ENCODE peak calls at places on chromosomes 13 and 19, in nine cellular contexts. One of them, this sample, is unnamed.

GRCh38 chr13:95112883-95113282 is 188.4 kb downstream of the ABCC4 start:
- DNase-seq in heart left ventricle: no peak
- DNase-seq in activated CD8-positive, alpha-beta T cell treated with anti-CD3 and anti-CD28 coated beads for 36 hours: no peak
- DNase-seq in AG10803: no peak
- DNase-seq in AG04449: no peak
- DNase-seq in cardiac fibroblast: no peak
- DNase-seq in right atrium auricular region: no peak
- DNase-seq in endothelial cell: no peak
- DNase-seq in OCI-LY7: no peak
- DNase-seq in this sample: no peak

GRCh38 chr13:83867708-83868107 is 14.6 kb downstream of the SLITRK1 start:
- DNase-seq in heart left ventricle: no peak
- DNase-seq in activated CD8-positive, alpha-beta T cell treated with anti-CD3 and anti-CD28 coated beads for 36 hours: no peak
- DNase-seq in AG10803: no peak
- DNase-seq in AG04449: no peak
- DNase-seq in cardiac fibroblast: no peak
- DNase-seq in right atrium auricular region: no peak
- DNase-seq in endothelial cell: no peak
- DNase-seq in OCI-LY7: no peak
- DNase-seq in this sample: no peak

GRCh38 chr13:74056829-74057564 is 77.2 kb downstream of the KLF12 start:
- DNase-seq in heart left ventricle: peak
- DNase-seq in activated CD8-positive, alpha-beta T cell treated with anti-CD3 and anti-CD28 coated beads for 36 hours: no peak
- DNase-seq in AG10803: no peak
- DNase-seq in AG04449: no peak
- DNase-seq in cardiac fibroblast: no peak
- DNase-seq in right atrium auricular region: peak
- DNase-seq in endothelial cell: no peak
- DNase-seq in OCI-LY7: no peak
- DNase-seq in this sample: no peak

GRCh38 chr19:17794731-17795494 is at the start of gene B3GNT3:
- DNase-seq in heart left ventricle: no peak
- DNase-seq in activated CD8-positive, alpha-beta T cell treated with anti-CD3 and anti-CD28 coated beads for 36 hours: no peak
- DNase-seq in AG10803: no peak
- DNase-seq in AG04449: no peak
- DNase-seq in cardiac fibroblast: peak
- DNase-seq in right atrium auricular region: no peak
- DNase-seq in endothelial cell: peak
- DNase-seq in OCI-LY7: no peak
- DNase-seq in this sample: no peak

GRCh38 chr19:16896913-16897571 is 8.2 kb downstream of the F2RL3 start:
- DNase-seq in heart left ventricle: peak
- DNase-seq in activated CD8-positive, alpha-beta T cell treated with anti-CD3 and anti-CD28 coated beads for 36 hours: peak
- DNase-seq in AG10803: peak
- DNase-seq in AG04449: peak
- DNase-seq in cardiac fibroblast: peak
- DNase-seq in right atrium auricular region: peak
- DNase-seq in endothelial cell: peak
- DNase-seq in OCI-LY7: peak
- DNase-seq in this sample: peak

GRCh38 chr19:19459707-19460251 is 54.3 kb downstream of the GATAD2A start:
- DNase-seq in heart left ventricle: peak
- DNase-seq in activated CD8-positive, alpha-beta T cell treated with anti-CD3 and anti-CD28 coated beads for 36 hours: peak
- DNase-seq in AG10803: peak
- DNase-seq in AG04449: no peak
- DNase-seq in cardiac fibroblast: peak
- DNase-seq in right atrium auricular region: peak
- DNase-seq in endothelial cell: no peak
- DNase-seq in OCI-LY7: peak
- DNase-seq in this sample: no peak

GRCh38 chr19:13262450-13262849 is 112.2 kb downstream of the IER2 start:
- DNase-seq in heart left ventricle: no peak
- DNase-seq in activated CD8-positive, alpha-beta T cell treated with anti-CD3 and anti-CD28 coated beads for 36 hours: no peak
- DNase-seq in AG10803: peak
- DNase-seq in AG04449: no peak
- DNase-seq in cardiac fibroblast: peak
- DNase-seq in right atrium auricular region: no peak
- DNase-seq in endothelial cell: no peak
- DNase-seq in OCI-LY7: peak
- DNase-seq in this sample: peak

GRCh38 chr19:23817519-23817918 is 58.8 kb upstream of the ZNF681 start:
- DNase-seq in heart left ventricle: no peak
- DNase-seq in activated CD8-positive, alpha-beta T cell treated with anti-CD3 and anti-CD28 coated beads for 36 hours: peak
- DNase-seq in AG10803: no peak
- DNase-seq in AG04449: no peak
- DNase-seq in cardiac fibroblast: no peak
- DNase-seq in right atrium auricular region: no peak
- DNase-seq in endothelial cell: no peak
- DNase-seq in OCI-LY7: peak
- DNase-seq in this sample: no peak

GRCh38 chr13:51837016-51837415 is 8.0 kb downstream of the TMEM272 start:
- DNase-seq in heart left ventricle: no peak
- DNase-seq in activated CD8-positive, alpha-beta T cell treated with anti-CD3 and anti-CD28 coated beads for 36 hours: no peak
- DNase-seq in AG10803: no peak
- DNase-seq in AG04449: no peak
- DNase-seq in cardiac fibroblast: no peak
- DNase-seq in right atrium auricular region: no peak
- DNase-seq in endothelial cell: no peak
- DNase-seq in OCI-LY7: no peak
- DNase-seq in this sample: no peak

GRCh38 chr13:29947839-29948238 is 97.4 kb upstream of the UBL3 start:
- DNase-seq in heart left ventricle: no peak
- DNase-seq in activated CD8-positive, alpha-beta T cell treated with anti-CD3 and anti-CD28 coated beads for 36 hours: no peak
- DNase-seq in AG10803: no peak
- DNase-seq in AG04449: no peak
- DNase-seq in cardiac fibroblast: no peak
- DNase-seq in right atrium auricular region: no peak
- DNase-seq in endothelial cell: no peak
- DNase-seq in OCI-LY7: no peak
- DNase-seq in this sample: no peak

GRCh38 chr13:34719060-34719875 is 222.8 kb upstream of the NBEA start:
- DNase-seq in heart left ventricle: no peak
- DNase-seq in activated CD8-positive, alpha-beta T cell treated with anti-CD3 and anti-CD28 coated beads for 36 hours: no peak
- DNase-seq in AG10803: no peak
- DNase-seq in AG04449: no peak
- DNase-seq in cardiac fibroblast: no peak
- DNase-seq in right atrium auricular region: no peak
- DNase-seq in endothelial cell: no peak
- DNase-seq in OCI-LY7: no peak
- DNase-seq in this sample: no peak

GRCh38 chr13:36345438-36346221 is 564 bp downstream of the SPART start:
- DNase-seq in heart left ventricle: peak
- DNase-seq in activated CD8-positive, alpha-beta T cell treated with anti-CD3 and anti-CD28 coated beads for 36 hours: peak
- DNase-seq in AG10803: peak
- DNase-seq in AG04449: no peak
- DNase-seq in cardiac fibroblast: peak
- DNase-seq in right atrium auricular region: peak
- DNase-seq in endothelial cell: peak
- DNase-seq in OCI-LY7: no peak
- DNase-seq in this sample: no peak

DNA sequence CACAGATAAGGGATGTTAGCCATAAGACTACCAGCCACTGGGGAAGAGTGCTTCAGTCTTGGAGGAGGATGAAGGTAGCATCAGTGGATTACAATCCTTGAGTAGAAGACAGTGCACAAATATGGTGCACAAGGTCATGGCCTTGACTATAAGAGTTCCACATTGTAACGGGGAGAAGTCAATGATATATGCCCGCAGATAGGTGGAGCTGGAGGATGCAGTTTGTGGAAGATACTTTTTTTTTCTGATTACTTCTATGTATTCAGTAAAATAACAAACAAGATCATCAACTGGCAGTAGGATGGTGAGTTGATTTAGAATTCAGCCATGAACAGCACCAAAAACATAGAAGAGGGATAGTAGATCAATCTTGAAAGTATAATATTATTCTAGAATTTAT is 926.8 kb upstream of the MIR17HG start:
- DNase-seq in heart left ventricle: no peak
- DNase-seq in activated CD8-positive, alpha-beta T cell treated with anti-CD3 and anti-CD28 coated beads for 36 hours: no peak
- DNase-seq in AG10803: no peak
- DNase-seq in AG04449: no peak
- DNase-seq in cardiac fibroblast: peak
- DNase-seq in right atrium auricular region: no peak
- DNase-seq in endothelial cell: no peak
- DNase-seq in OCI-LY7: no peak
- DNase-seq in this sample: no peak
- TF ChIP-seq CTCF in heart left ventricle: no peak
- TF ChIP-seq CTCF in activated CD8-positive, alpha-beta T cell treated with anti-CD3 and anti-CD28 coated beads for 36 hours: no peak
- TF ChIP-seq CTCF in AG10803: peak
- TF ChIP-seq CTCF in AG04449: peak
- TF ChIP-seq CTCF in cardiac fibroblast: peak
- TF ChIP-seq CTCF in right atrium auricular region: no peak
- TF ChIP-seq CTCF in endothelial cell: no peak
- TF ChIP-seq CTCF in OCI-LY7: peak
- TF ChIP-seq CTCF in this sample: no peak

GRCh38 chr13:99446242-99446641 is 55.0 kb upstream of the TM9SF2 start:
- DNase-seq in heart left ventricle: no peak
- DNase-seq in activated CD8-positive, alpha-beta T cell treated with anti-CD3 and anti-CD28 coated beads for 36 hours: no peak
- DNase-seq in AG10803: no peak
- DNase-seq in AG04449: no peak
- DNase-seq in cardiac fibroblast: no peak
- DNase-seq in right atrium auricular region: no peak
- DNase-seq in endothelial cell: no peak
- DNase-seq in OCI-LY7: no peak
- DNase-seq in this sample: no peak
- TF ChIP-seq CTCF in heart left ventricle: no peak
- TF ChIP-seq CTCF in activated CD8-positive, alpha-beta T cell treated with anti-CD3 and anti-CD28 coated beads for 36 hours: no peak
- TF ChIP-seq CTCF in AG10803: no peak
- TF ChIP-seq CTCF in AG04449: no peak
- TF ChIP-seq CTCF in cardiac fibroblast: no peak
- TF ChIP-seq CTCF in right atrium auricular region: no peak
- TF ChIP-seq CTCF in endothelial cell: peak
- TF ChIP-seq CTCF in OCI-LY7: peak
- TF ChIP-seq CTCF in this sample: no peak

GRCh38 chr19:44580366-44580895 is 32.9 kb upstream of the IGSF23 start:
- DNase-seq in heart left ventricle: no peak
- DNase-seq in activated CD8-positive, alpha-beta T cell treated with anti-CD3 and anti-CD28 coated beads for 36 hours: no peak
- DNase-seq in AG10803: no peak
- DNase-seq in AG04449: no peak
- DNase-seq in cardiac fibroblast: no peak
- DNase-seq in right atrium auricular region: no peak
- DNase-seq in endothelial cell: no peak
- DNase-seq in OCI-LY7: no peak
- DNase-seq in this sample: no peak

GRCh38 chr19:44579663-44580365 is 33.5 kb upstream of the IGSF23 start:
- DNase-seq in heart left ventricle: no peak
- DNase-seq in activated CD8-positive, alpha-beta T cell treated with anti-CD3 and anti-CD28 coated beads for 36 hours: no peak
- DNase-seq in AG10803: no peak
- DNase-seq in AG04449: no peak
- DNase-seq in cardiac fibroblast: no peak
- DNase-seq in right atrium auricular region: no peak
- DNase-seq in endothelial cell: no peak
- DNase-seq in OCI-LY7: no peak
- DNase-seq in this sample: no peak

GRCh38 chr19:44585371-44586141 is 27.8 kb upstream of the IGSF23 start:
- DNase-seq in heart left ventricle: no peak
- DNase-seq in activated CD8-positive, alpha-beta T cell treated with anti-CD3 and anti-CD28 coated beads for 36 hours: no peak
- DNase-seq in AG10803: peak
- DNase-seq in AG04449: no peak
- DNase-seq in cardiac fibroblast: peak
- DNase-seq in right atrium auricular region: no peak
- DNase-seq in endothelial cell: no peak
- DNase-seq in OCI-LY7: no peak
- DNase-seq in this sample: no peak

GRCh38 chr19:44581288-44581687 is 32.1 kb upstream of the IGSF23 start:
- DNase-seq in heart left ventricle: no peak
- DNase-seq in activated CD8-positive, alpha-beta T cell treated with anti-CD3 and anti-CD28 coated beads for 36 hours: no peak
- DNase-seq in AG10803: no peak
- DNase-seq in AG04449: no peak
- DNase-seq in cardiac fibroblast: no peak
- DNase-seq in right atrium auricular region: no peak
- DNase-seq in endothelial cell: no peak
- DNase-seq in OCI-LY7: no peak
- DNase-seq in this sample: no peak

DNA sequence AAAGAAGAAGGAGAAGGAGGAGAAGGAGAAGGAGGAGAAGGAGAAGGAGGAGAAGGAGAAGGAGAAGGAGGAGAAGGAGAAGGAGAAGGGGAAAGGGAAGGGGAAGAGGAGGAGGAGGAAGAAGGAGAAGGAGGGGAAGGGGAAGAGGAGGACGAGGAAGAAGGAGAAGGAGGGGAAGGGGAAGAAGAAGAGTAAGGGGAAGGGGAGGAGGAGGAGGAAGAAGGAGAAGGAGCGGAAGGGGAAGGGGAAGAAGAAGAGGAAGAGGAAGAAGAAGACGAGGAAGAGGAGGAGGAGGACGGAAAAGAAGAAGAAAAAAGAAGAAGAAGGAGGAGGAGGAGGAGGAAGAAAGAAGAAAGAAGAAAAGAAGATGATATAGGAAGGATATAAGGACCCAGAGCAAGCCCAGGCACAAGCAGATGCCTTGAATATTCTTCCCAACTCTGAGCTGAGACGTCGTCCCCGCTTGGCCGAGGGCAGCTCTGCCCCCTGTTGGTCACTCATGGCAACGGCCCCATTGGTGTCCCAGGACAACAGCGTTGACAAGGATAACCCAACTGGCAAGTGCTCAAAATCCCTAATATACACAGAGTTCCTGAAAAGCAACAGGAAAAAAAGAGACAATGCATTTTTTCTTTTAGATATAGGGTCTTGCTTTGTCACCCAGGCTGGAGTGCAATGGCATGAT is 30.6 kb upstream of the IGSF23 start:
- DNase-seq in heart left ventricle: no peak
- DNase-seq in activated CD8-positive, alpha-beta T cell treated with anti-CD3 and anti-CD28 coated beads for 36 hours: peak
- DNase-seq in AG10803: no peak
- DNase-seq in AG04449: no peak
- DNase-seq in cardiac fibroblast: peak
- DNase-seq in right atrium auricular region: no peak
- DNase-seq in endothelial cell: peak
- DNase-seq in OCI-LY7: peak
- DNase-seq in this sample: peak
- TF ChIP-seq CTCF in heart left ventricle: peak
- TF ChIP-seq CTCF in activated CD8-positive, alpha-beta T cell treated with anti-CD3 and anti-CD28 coated beads for 36 hours: peak
- TF ChIP-seq CTCF in AG10803: peak
- TF ChIP-seq CTCF in AG04449: peak
- TF ChIP-seq CTCF in cardiac fibroblast: peak
- TF ChIP-seq CTCF in right atrium auricular region: peak
- TF ChIP-seq CTCF in endothelial cell: peak
- TF ChIP-seq CTCF in OCI-LY7: peak
- TF ChIP-seq CTCF in this sample: peak

DNA sequence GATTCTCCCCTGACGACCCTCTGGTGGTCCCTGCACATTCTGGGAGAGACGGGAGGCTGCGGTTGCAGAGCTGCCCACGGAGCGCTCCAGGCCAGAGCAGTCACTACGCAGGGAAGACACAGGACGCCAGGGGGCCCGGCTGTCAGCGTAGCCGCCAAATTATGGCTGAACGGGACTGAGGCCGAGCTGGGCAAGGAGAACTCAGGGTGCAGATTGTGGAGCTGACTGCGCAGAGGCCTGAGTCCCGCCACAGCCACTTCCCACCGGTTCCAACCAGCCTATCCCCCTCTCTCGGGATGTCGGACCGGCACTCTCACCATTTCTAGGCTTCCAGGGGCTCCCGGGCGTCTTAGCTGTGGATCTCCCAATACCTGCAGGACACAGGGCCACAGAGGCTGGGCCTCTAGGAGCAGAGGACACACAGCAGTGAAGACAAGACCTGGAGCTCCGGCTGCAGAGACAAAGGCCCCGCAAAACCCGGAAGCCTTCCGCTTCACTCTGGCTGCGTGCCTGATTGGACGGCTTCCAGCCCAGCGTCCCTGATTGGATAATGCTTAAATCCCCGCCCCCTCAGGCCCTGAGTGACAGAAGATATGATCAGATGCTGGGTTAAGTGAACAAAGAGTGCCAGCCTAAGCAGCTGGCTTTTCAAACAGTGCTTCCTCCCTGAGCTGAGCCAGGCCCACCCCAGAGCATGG is at the start of gene ZNF737:
- DNase-seq in heart left ventricle: peak
- DNase-seq in activated CD8-positive, alpha-beta T cell treated with anti-CD3 and anti-CD28 coated beads for 36 hours: peak
- DNase-seq in AG10803: peak
- DNase-seq in AG04449: peak
- DNase-seq in cardiac fibroblast: peak
- DNase-seq in right atrium auricular region: peak
- DNase-seq in endothelial cell: peak
- DNase-seq in OCI-LY7: peak
- DNase-seq in this sample: peak
- TF ChIP-seq CTCF in heart left ventricle: peak
- TF ChIP-seq CTCF in activated CD8-positive, alpha-beta T cell treated with anti-CD3 and anti-CD28 coated beads for 36 hours: no peak
- TF ChIP-seq CTCF in AG10803: peak
- TF ChIP-seq CTCF in AG04449: peak
- TF ChIP-seq CTCF in cardiac fibroblast: peak
- TF ChIP-seq CTCF in right atrium auricular region: no peak
- TF ChIP-seq CTCF in endothelial cell: peak
- TF ChIP-seq CTCF in OCI-LY7: peak
- TF ChIP-seq CTCF in this sample: peak

This sample was measured in GM13977.